ENCODE peak calls at places on chromosomes 4 and X, in four cellular contexts. K, N, J and C are unnamed samples.

GRCh38 chr4:91488946-91489345 is 814.8 kb upstream of the GRID2 start:
- DNase-seq in K (no peak), N (no peak), J (peak; percentile 71), C (no peak)

GRCh38 chr4:7275067-7275466 is 82.7 kb downstream of the SORCS2 start:
- DNase-seq in K (no peak), N (no peak), J (no peak), C (no peak)

GRCh38 chr4:183250831-183251230 is 69.2 kb downstream of the CLDN22 start:
- DNase-seq in K (no peak), N (no peak), J (no peak), C (no peak)

GRCh38 chr4:7157666-7158065 is 34.7 kb upstream of the SORCS2 start:
- DNase-seq in K (no peak), N (no peak), J (no peak), C (no peak)

GRCh38 chr4:40317921-40318658 is 17.0 kb upstream of the CHRNA9 start:
- DNase-seq in K (no peak), N (peak; percentile 4), J (peak; percentile 36), C (no peak)

GRCh38 chr4:42123071-42123644 is 29.3 kb downstream of the BEND4 start:
- DNase-seq in K (no peak), N (no peak), J (no peak), C (no peak)

GRCh38 chrX:13418126-13419091 is 98.6 kb upstream of the ATXN3L start:
- DNase-seq in K (no peak), N (no peak), J (peak; percentile 62), C (peak; percentile 60)

GRCh38 chrX:117895418-117895817 is 221.2 kb downstream of the KLHL13 start:
- DNase-seq in K (no peak), N (peak; percentile 78), J (peak; percentile 60), C (no peak)

GRCh38 chrX:153766098-153766817 is 2.2 kb downstream of the PLXNB3 start:
- DNase-seq in K (no peak), N (no peak), J (peak; percentile 76), C (peak; percentile 65)

GRCh38 chr4:34202154-34202553 is 2042.2 kb downstream of the ARAP2 start:
- DNase-seq in K (peak; percentile 62), N (no peak), J (no peak), C (peak; percentile 60)

GRCh38 chr4:47313396-47313795 is 150.1 kb downstream of the COMMD8 start:
- DNase-seq in K (no peak), N (no peak), J (peak; percentile 44), C (no peak)

GRCh38 chrX:8191022-8191421 is 20.0 kb upstream of the VCX2 start:
- DNase-seq in K (peak; percentile 90), N (no peak), J (peak; percentile 14), C (peak; percentile 9)

GRCh38 chr4:152101546-152102183 is 340.9 kb upstream of the GATB start:
- DNase-seq in K (no peak), N (no peak), J (no peak), C (no peak)

GRCh38 chrX:112846787-112847186 is 6.2 kb upstream of the AMOT start:
- DNase-seq in K (no peak), N (no peak), J (no peak), C (no peak)

GRCh38 chrX:79466636-79467035 is 99.5 kb upstream of the ITM2A start:
- DNase-seq in K (no peak), N (peak; percentile 49), J (no peak), C (no peak)

GRCh38 chr4:15376594-15376993 is 51.2 kb upstream of the C1QTNF7 start:
- DNase-seq in K (no peak), N (no peak), J (peak; percentile 45), C (peak; percentile 29)

GRCh38 chr4:154471924-154472323 is 19.7 kb downstream of the DCHS2 start:
- DNase-seq in K (no peak), N (peak; percentile 12), J (no peak), C (no peak)

GRCh38 chrX:39728852-39729587 is 368.7 kb downstream of the BCOR start:
- DNase-seq in K (no peak), N (no peak), J (no peak), C (no peak)

GRCh38 chr4:186940476-186940875 is 216.8 kb upstream of the FAT1 start:
- DNase-seq in K (no peak), N (no peak), J (no peak), C (no peak)

GRCh38 chr4:186946140-186946539 is 222.5 kb upstream of the FAT1 start:
- DNase-seq in K (no peak), N (no peak), J (no peak), C (no peak)

GRCh38 chr4:186939766-186940165 is 216.1 kb upstream of the FAT1 start:
- DNase-seq in K (no peak), N (no peak), J (no peak), C (no peak)

GRCh38 chr4:186943607-186943908 is 219.9 kb upstream of the FAT1 start:
- DNase-seq in K (no peak), N (no peak), J (no peak), C (no peak)

DNA sequence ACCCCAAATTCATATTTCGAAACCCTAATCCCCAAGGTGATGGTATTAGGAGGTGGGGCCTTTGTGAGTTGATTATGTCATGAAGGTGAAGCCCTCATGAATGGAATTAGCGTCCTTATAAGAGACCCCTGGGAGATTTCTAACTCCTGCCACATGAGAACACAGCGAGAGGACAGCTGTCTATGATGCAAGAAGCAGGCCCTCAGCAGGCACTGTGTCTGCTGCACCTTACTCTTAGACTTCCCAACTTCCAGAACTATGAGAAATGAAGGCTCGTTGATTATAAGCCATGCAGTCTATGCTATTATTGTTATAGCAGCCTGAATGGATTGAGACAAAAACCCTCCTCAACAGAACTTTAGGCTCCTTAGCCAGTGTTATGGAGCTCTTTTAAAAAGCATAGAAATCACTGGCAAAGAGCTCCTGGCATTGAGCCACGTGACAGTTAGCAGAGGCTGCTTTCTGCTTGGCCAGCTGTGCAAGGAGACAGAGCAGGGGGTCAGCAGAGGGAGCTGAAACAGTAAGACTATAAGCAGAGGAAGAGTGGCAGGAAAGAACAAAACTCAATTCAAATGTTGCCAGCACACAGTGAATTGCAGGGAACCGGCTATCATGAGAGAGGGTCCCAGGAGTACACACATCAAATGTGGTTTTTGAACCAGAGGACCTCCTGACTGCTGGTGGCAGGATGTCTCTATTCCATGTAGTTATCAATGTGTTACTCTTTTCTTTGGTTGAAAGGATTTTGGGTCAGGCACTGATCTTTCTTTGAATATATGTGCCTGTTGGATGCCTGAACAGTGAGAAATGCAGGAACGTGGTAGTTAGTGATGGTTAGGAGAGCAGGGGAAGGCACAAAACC is 219.3 kb upstream of the FAT1 start:
- DNase-seq in K (no peak), N (no peak), J (peak; percentile 43), C (no peak)
- H2AFZ ChIP-seq in K (no peak overlapping the region), N (no peak overlapping the region), J (no peak overlapping the region), C (no peak overlapping the region)

GRCh38 chr4:56215901-56216300 is 171.4 kb downstream of the AASDH start:
- DNase-seq in K (no peak), N (no peak), J (peak; percentile 83), C (peak; percentile 15)
- H3K4me2 ChIP-seq in K (no peak overlapping the region), N (no peak overlapping the region), J (no peak overlapping the region), C (no peak overlapping the region)

DNA sequence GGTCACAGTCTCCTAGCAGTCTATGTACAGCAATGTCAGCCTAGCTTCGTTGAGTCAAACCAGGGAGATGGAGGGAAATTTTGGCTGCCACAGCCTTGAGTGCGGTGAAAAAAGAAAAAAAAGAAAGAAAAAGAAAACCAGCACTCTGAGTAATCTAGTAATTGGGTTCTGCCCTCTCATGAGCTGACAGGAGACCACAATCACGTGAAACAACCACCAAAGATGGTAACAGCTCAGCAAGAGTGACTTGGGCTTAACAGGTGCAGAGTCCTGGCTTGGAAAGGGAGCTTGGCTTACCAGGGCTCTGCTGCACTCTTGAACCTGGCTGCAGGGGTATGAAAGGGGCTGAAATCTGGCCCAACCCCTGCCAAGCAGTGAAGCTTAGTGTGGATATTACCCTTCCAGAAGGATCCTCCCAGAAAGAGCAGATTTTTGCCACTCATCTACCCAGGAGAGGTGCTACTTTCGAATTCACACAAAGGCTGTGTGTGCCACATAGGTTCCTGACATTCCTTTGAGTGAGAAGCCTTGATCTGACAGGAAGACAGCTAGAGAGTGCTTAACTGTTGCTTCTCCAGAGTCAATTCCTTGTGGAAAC is 350.3 kb downstream of the PTTG2 start:
- DNase-seq in K (no peak), N (peak; percentile 98), J (peak; percentile 63), C (no peak)
- H2AFZ ChIP-seq in K (no peak overlapping the region), N (no peak overlapping the region), J (no peak overlapping the region), C (peak overlapping the region; percentile 25)

GRCh38 chrX:136261316-136261715 is 10.1 kb upstream of the MAP7D3 start:
- DNase-seq in K (no peak), N (no peak), J (no peak), C (no peak)

GRCh38 chrX:136258951-136259350 is 7.8 kb upstream of the MAP7D3 start:
- DNase-seq in K (no peak), N (no peak), J (no peak), C (no peak)

GRCh38 chrX:136259543-136259942 is 8.3 kb upstream of the MAP7D3 start:
- DNase-seq in K (no peak), N (no peak), J (peak; percentile 77), C (no peak)

GRCh38 chrX:136262241-136262640 is 11.0 kb upstream of the MAP7D3 start:
- DNase-seq in K (no peak), N (no peak), J (no peak), C (no peak)

DNA sequence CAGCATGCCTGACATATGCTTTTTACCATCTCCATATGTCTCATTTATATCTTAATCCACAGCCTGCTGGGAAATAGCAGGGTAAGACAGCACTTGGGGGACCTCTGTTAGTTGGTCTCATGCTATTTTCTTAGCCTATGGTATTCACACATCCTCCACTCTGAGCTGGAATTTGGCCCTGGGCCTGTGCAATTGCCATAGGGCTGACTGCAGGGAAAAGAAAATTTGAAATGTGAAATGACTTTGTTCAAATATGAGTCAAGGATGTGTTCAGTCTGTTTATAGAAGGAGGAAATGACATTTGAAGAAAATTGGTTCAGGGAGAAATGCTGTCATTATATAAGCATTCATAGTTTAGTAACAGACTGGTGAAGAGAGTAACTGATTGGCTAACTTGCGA is 9.6 kb upstream of the MAP7D3 start:
- DNase-seq in K (no peak), N (no peak), J (peak; percentile 79), C (no peak)
- H3K4me2 ChIP-seq in K (no peak overlapping the region), N (no peak overlapping the region), J (no peak overlapping the region), C (no peak overlapping the region)

GRCh38 chrX:104695593-104695992 is 129.6 kb downstream of the IL1RAPL2 start:
- DNase-seq in K (no peak), N (no peak), J (no peak), C (no peak)

GRCh38 chrX:104696667-104697066 is 130.7 kb downstream of the IL1RAPL2 start:
- DNase-seq in K (no peak), N (no peak), J (no peak), C (no peak)

GRCh38 chrX:104697264-104697663 is 131.3 kb downstream of the IL1RAPL2 start:
- DNase-seq in K (no peak), N (no peak), J (peak; percentile 35), C (no peak)
- H2AFZ ChIP-seq in K (no peak overlapping the region), N (no peak overlapping the region), J (no peak overlapping the region), C (no peak overlapping the region)